ENCODE peak calls at places on chromosomes 13 and 19, in six cellular contexts. I is left ventricle myocardium inferior, Z is IMR-90, Y is MM.1S, R is HCT116, P is cardiac muscle cell. L is an unnamed sample. For H3K4me1, the result is how much of the 10 kb centered on the place peaks cover.

GRCh38 chr13:113404723-113405471 is 41.0 kb upstream of the GRTP1 start:
- DNase-seq in R (no peak), P (no peak), Y (no peak), I (no peak), Z (no peak), L (no peak)

GRCh38 chr13:24271611-24272451 is 37.5 kb upstream of the C1QTNF9 start:
- DNase-seq in P (peak), Y (no peak), Z (peak), R (no peak), I (peak), L (no peak)

GRCh38 chr19:39677931-39678889 is 22.5 kb downstream of the LGALS16 start:
- DNase-seq in I (no peak), Y (no peak), Z (peak), P (no peak), R (no peak), L (no peak)

GRCh38 chr19:12794936-12795335 is 3.6 kb downstream of the JUNB start:
- DNase-seq in I (no peak), P (peak), R (no peak), Y (no peak), Z (peak), L (no peak)

GRCh38 chr19:1474011-1474764 is 4.8 kb downstream of the C19orf25 start:
- DNase-seq in Z (peak), Y (no peak), R (no peak), P (no peak), I (peak), L (no peak)

GRCh38 chr13:42615691-42616090 is 41.7 kb downstream of the TNFSF11 start:
- DNase-seq in Z (peak), Y (no peak), I (no peak), R (no peak), P (no peak), L (no peak)

GRCh38 chr19:38556521-38557174 is 61.1 kb downstream of the MAP4K1 start:
- DNase-seq in Y (no peak), I (no peak), P (peak), R (no peak), Z (no peak), L (peak)

GRCh38 chr13:54958781-54959180 is 1930.2 kb downstream of the OLFM4 start:
- DNase-seq in Y (no peak), Z (no peak), P (no peak), I (no peak), R (no peak), L (no peak)

GRCh38 chr13:76991432-76991795 is 467 bp upstream of the CLN5 start:
- DNase-seq in Z (no peak), R (no peak), I (no peak), P (no peak), Y (no peak), L (no peak)

DNA sequence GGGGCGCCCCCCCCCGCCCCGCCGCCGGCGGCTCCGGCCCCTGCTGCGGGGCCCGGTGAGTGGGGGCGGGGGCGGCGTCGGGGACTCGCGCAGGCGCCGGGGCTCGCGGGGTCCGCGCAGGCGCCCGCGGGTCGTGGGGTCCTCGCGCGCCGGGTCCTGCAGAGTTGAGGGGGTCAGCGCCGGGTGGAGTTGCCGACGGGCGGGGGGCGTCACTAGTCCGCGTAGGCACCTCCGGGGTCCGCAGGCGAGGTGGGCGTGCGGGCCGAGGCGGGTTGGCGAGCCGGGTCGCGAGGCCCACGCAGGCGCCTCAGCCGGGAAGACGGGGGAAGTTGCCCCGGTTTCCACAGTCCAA is 365 bp downstream of the PPP6R1 start:
- DNase-seq in Z (no peak), P (no peak), R (no peak), Y (peak), I (peak), L (no peak)
- H3K4me1 ChIP-seq in Z (under half), P (under half), R (under half), Y (under half), I (half or more), L (under half)

DNA sequence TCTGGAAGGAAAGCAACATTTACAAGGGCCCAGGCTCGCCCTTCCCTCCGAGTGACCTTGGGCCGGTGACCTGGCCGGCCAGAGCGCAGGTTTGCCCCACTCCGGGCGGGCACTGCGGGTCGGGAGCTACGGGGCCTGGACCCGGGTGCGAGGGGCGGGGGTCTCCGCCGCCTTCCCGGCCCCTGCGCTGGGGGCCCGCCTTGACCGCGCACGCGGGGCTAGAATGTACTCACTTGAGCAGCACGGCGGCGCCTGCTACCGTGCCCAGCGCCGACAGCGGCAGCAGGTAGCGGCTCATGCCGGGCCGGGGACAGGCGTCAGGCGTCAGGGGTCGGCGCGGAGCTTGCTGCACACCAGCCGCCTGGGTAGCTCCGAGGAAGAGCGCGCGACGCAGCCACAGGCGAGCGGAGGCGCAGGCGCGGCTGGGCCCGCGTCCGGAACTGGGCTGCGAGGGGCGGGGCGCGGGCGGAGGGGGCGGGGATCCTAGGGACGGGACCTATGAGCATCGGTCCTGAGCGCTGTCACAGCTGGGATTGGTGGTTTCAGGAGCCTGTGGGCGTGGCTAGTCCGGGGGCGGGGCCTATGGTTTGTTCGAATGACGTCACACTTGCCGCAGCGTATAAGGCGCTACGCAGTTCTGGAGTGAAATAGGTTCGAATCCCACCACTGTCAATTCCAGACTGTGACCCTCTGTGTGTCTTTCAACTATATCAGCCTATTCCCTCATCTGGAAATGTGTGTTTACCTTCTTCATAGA is at the start of gene RDH13:
- DNase-seq in P (peak), Y (peak), R (peak), I (peak), Z (peak), L (no peak)
- TF ChIP-seq CTCF in P (no peak), Y (no peak), R (no peak), I (no peak), Z (no peak), L (no peak)

GRCh38 chr19:4981681-4981958 is 12.7 kb downstream of the KDM4B start:
- DNase-seq in I (no peak), Y (no peak), R (no peak), P (no peak), Z (no peak), L (no peak)
- H3K4me1 ChIP-seq in I (half or more), Y (under half), R (under half), P (under half), Z (under half), L (under half)

GRCh38 chr19:56253737-56254136 is 18.8 kb upstream of the EDDM13 start:
- DNase-seq in I (no peak), Z (peak), Y (peak), R (peak), P (peak), L (peak)
- TF ChIP-seq CTCF in I (peak), Z (peak), Y (peak), R (peak), P (peak), L (peak)

L was measured in foreskin keratinocyte.